ENCODE peak calls at places on chromosome X, in seven cellular contexts. One of them, this sample, is unnamed.

GRCh38 chrX:52217494-52218160 is 32.9 kb downstream of the MAGED4 start:
- DNase-seq in GM12864: no peak
- DNase-seq in HCT116: no peak
- DNase-seq in tibial nerve: no peak
- DNase-seq in fibroblast of lung: no peak
- DNase-seq in A549: no peak
- DNase-seq in PC-9: no peak
- DNase-seq in this sample: no peak

GRCh38 chrX:10110984-10111363 is 45.8 kb upstream of the CLCN4 start:
- DNase-seq in GM12864: peak; percentile 71
- DNase-seq in HCT116: no peak
- DNase-seq in tibial nerve: no peak
- DNase-seq in fibroblast of lung: no peak
- DNase-seq in A549: no peak
- DNase-seq in PC-9: no peak
- DNase-seq in this sample: peak; percentile 83

GRCh38 chrX:8845060-8845459 is 43.9 kb upstream of the FAM9A start:
- DNase-seq in GM12864: no peak
- DNase-seq in HCT116: no peak
- DNase-seq in tibial nerve: no peak
- DNase-seq in fibroblast of lung: peak; percentile 83
- DNase-seq in A549: peak; percentile 62
- DNase-seq in PC-9: peak; percentile 57
- DNase-seq in this sample: no peak

GRCh38 chrX:80022363-80023031 is 7.9 kb downstream of the TBX22 start:
- DNase-seq in GM12864: no peak
- DNase-seq in HCT116: no peak
- DNase-seq in tibial nerve: no peak
- DNase-seq in fibroblast of lung: no peak
- DNase-seq in A549: no peak
- DNase-seq in PC-9: no peak
- DNase-seq in this sample: no peak

GRCh38 chrX:69010339-69010738 is 154.9 kb downstream of the PJA1 start:
- DNase-seq in GM12864: no peak
- DNase-seq in HCT116: no peak
- DNase-seq in tibial nerve: no peak
- DNase-seq in fibroblast of lung: no peak
- DNase-seq in A549: no peak
- DNase-seq in PC-9: no peak
- DNase-seq in this sample: no peak

GRCh38 chrX:19659929-19660328 is 144.6 kb upstream of the MAP3K15 start:
- DNase-seq in GM12864: no peak
- DNase-seq in HCT116: no peak
- DNase-seq in tibial nerve: no peak
- DNase-seq in fibroblast of lung: no peak
- DNase-seq in A549: no peak
- DNase-seq in PC-9: no peak
- DNase-seq in this sample: no peak

GRCh38 chrX:86604620-86605019 is 456.4 kb downstream of the DACH2 start:
- DNase-seq in GM12864: no peak
- DNase-seq in HCT116: no peak
- DNase-seq in tibial nerve: no peak
- DNase-seq in fibroblast of lung: peak; percentile 29
- DNase-seq in A549: no peak
- DNase-seq in PC-9: no peak
- DNase-seq in this sample: peak; percentile 0

GRCh38 chrX:148133099-148133725 is 152.1 kb downstream of the FMR1NB start:
- DNase-seq in GM12864: no peak
- DNase-seq in HCT116: no peak
- DNase-seq in tibial nerve: no peak
- DNase-seq in fibroblast of lung: peak; percentile 0
- DNase-seq in A549: no peak
- DNase-seq in PC-9: no peak
- DNase-seq in this sample: peak; percentile 0

GRCh38 chrX:29229802-29230201 is 642.6 kb downstream of the IL1RAPL1 start:
- DNase-seq in GM12864: no peak
- DNase-seq in HCT116: no peak
- DNase-seq in tibial nerve: no peak
- DNase-seq in fibroblast of lung: no peak
- DNase-seq in A549: no peak
- DNase-seq in PC-9: no peak
- DNase-seq in this sample: no peak

GRCh38 chrX:118502121-118502794 is 6.6 kb downstream of the DOCK11 start:
- DNase-seq in GM12864: no peak
- DNase-seq in HCT116: no peak
- DNase-seq in tibial nerve: no peak
- DNase-seq in fibroblast of lung: no peak
- DNase-seq in A549: no peak
- DNase-seq in PC-9: no peak
- DNase-seq in this sample: no peak

GRCh38 chrX:63761639-63762038 is 23.4 kb downstream of the ARHGEF9 start:
- DNase-seq in GM12864: no peak
- DNase-seq in HCT116: no peak
- DNase-seq in tibial nerve: no peak
- DNase-seq in fibroblast of lung: no peak
- DNase-seq in A549: no peak
- DNase-seq in PC-9: no peak
- DNase-seq in this sample: peak; percentile 61

GRCh38 chrX:148995661-148996060 is 495.2 kb downstream of the AFF2 start:
- DNase-seq in GM12864: no peak
- DNase-seq in HCT116: no peak
- DNase-seq in tibial nerve: no peak
- DNase-seq in fibroblast of lung: no peak
- DNase-seq in A549: no peak
- DNase-seq in PC-9: no peak
- DNase-seq in this sample: peak; percentile 1

GRCh38 chrX:6694977-6695376 is 160.1 kb upstream of the VCX3A start:
- DNase-seq in GM12864: no peak
- DNase-seq in HCT116: no peak
- DNase-seq in tibial nerve: no peak
- DNase-seq in fibroblast of lung: no peak
- DNase-seq in A549: no peak
- DNase-seq in PC-9: no peak
- DNase-seq in this sample: peak; percentile 22

GRCh38 chrX:40448793-40449192 is 132.0 kb upstream of the ATP6AP2 start:
- DNase-seq in GM12864: no peak
- DNase-seq in HCT116: no peak
- DNase-seq in tibial nerve: no peak
- DNase-seq in fibroblast of lung: no peak
- DNase-seq in A549: no peak
- DNase-seq in PC-9: no peak
- DNase-seq in this sample: no peak

GRCh38 chrX:97320305-97320704 is 436.6 kb downstream of the RPA4 start:
- DNase-seq in GM12864: no peak
- DNase-seq in HCT116: no peak
- DNase-seq in tibial nerve: no peak
- DNase-seq in fibroblast of lung: no peak
- DNase-seq in A549: no peak
- DNase-seq in PC-9: no peak
- DNase-seq in this sample: no peak

GRCh38 chrX:46208225-46208854 is 336.9 kb downstream of the ZNF674 start:
- DNase-seq in GM12864: peak; percentile 1
- DNase-seq in HCT116: no peak
- DNase-seq in tibial nerve: no peak
- DNase-seq in fibroblast of lung: peak; percentile 3
- DNase-seq in A549: no peak
- DNase-seq in PC-9: peak; percentile 83
- DNase-seq in this sample: peak; percentile 51

GRCh38 chrX:153781428-153782047 is 697 bp downstream of the SRPK3 start:
- DNase-seq in GM12864: no peak
- DNase-seq in HCT116: no peak
- DNase-seq in tibial nerve: no peak
- DNase-seq in fibroblast of lung: no peak
- DNase-seq in A549: no peak
- DNase-seq in PC-9: no peak
- DNase-seq in this sample: no peak

GRCh38 chrX:7139202-7140081 is 8.1 kb upstream of the STS start:
- DNase-seq in GM12864: no peak
- DNase-seq in HCT116: no peak
- DNase-seq in tibial nerve: no peak
- DNase-seq in fibroblast of lung: peak; percentile 76
- DNase-seq in A549: no peak
- DNase-seq in PC-9: no peak
- DNase-seq in this sample: no peak

GRCh38 chrX:47574609-47575325 is 7.5 kb upstream of the TIMP1 start:
- DNase-seq in GM12864: no peak
- DNase-seq in HCT116: no peak
- DNase-seq in tibial nerve: no peak
- DNase-seq in fibroblast of lung: no peak
- DNase-seq in A549: no peak
- DNase-seq in PC-9: no peak
- DNase-seq in this sample: no peak

GRCh38 chrX:47723689-47724088 is 64.7 kb upstream of the UXT start:
- DNase-seq in GM12864: no peak
- DNase-seq in HCT116: no peak
- DNase-seq in tibial nerve: no peak
- DNase-seq in fibroblast of lung: no peak
- DNase-seq in A549: no peak
- DNase-seq in PC-9: no peak
- DNase-seq in this sample: peak; percentile 2

GRCh38 chrX:154369453-154370299 is 4.8 kb downstream of the FLNA start:
- DNase-seq in GM12864: no peak
- DNase-seq in HCT116: peak; percentile 63
- DNase-seq in tibial nerve: peak; percentile 61
- DNase-seq in fibroblast of lung: peak; percentile 98
- DNase-seq in A549: peak; percentile 55
- DNase-seq in PC-9: peak; percentile 75
- DNase-seq in this sample: peak; percentile 76

GRCh38 chrX:13834316-13834715 is 17.4 kb upstream of the GPM6B start:
- DNase-seq in GM12864: no peak
- DNase-seq in HCT116: no peak
- DNase-seq in tibial nerve: no peak
- DNase-seq in fibroblast of lung: no peak
- DNase-seq in A549: no peak
- DNase-seq in PC-9: no peak
- DNase-seq in this sample: no peak

GRCh38 chrX:48983081-48983480 is 11.4 kb upstream of the KCND1 start:
- DNase-seq in GM12864: no peak
- DNase-seq in HCT116: no peak
- DNase-seq in tibial nerve: no peak
- DNase-seq in fibroblast of lung: no peak
- DNase-seq in A549: no peak
- DNase-seq in PC-9: no peak
- DNase-seq in this sample: no peak

DNA sequence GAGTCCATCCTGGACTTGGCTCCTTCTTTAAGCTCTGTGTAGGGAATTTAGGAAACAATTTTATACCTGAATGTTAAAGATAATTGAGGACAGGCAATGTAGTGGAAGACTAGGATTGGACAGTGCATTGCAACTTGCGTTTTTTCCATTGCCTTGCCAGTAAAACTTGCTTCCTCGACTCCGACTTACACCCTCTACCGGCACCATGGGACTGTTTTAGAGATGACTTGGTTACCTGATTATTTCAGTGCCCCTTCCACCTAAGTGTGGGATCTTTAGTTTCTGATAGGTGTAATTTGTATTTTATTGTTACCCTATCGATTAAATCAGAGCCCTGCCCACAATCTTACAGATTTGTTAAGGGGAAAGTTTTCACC is 1.2 kb downstream of the PRPS1 start:
- DNase-seq in GM12864: no peak
- DNase-seq in HCT116: no peak
- DNase-seq in tibial nerve: peak; percentile 5
- DNase-seq in fibroblast of lung: peak; percentile 38
- DNase-seq in A549: peak; percentile 51
- DNase-seq in PC-9: no peak
- DNase-seq in this sample: peak; percentile 19
- TF ChIP-seq CTCF in GM12864: no peak
- TF ChIP-seq CTCF in HCT116: no peak
- TF ChIP-seq CTCF in tibial nerve: no peak
- TF ChIP-seq CTCF in fibroblast of lung: peak; percentile 46
- TF ChIP-seq CTCF in A549: peak; percentile 32
- TF ChIP-seq CTCF in PC-9: no peak
- TF ChIP-seq CTCF in this sample: no peak

GRCh38 chrX:53440631-53441517 is 6.7 kb upstream of the HSD17B10 start:
- DNase-seq in GM12864: no peak
- DNase-seq in HCT116: no peak
- DNase-seq in tibial nerve: peak; percentile 60
- DNase-seq in fibroblast of lung: peak; percentile 73
- DNase-seq in A549: peak; percentile 37
- DNase-seq in PC-9: peak; percentile 40
- DNase-seq in this sample: no peak
- H3K4me3 ChIP-seq in GM12864: peak overlapping the region; percentile 18
- H3K4me3 ChIP-seq in HCT116: peak overlapping the region; percentile 51
- H3K4me3 ChIP-seq in tibial nerve: peak overlapping the region; percentile 36
- H3K4me3 ChIP-seq in fibroblast of lung: peak overlapping the region; percentile 50
- H3K4me3 ChIP-seq in A549: peak overlapping the region; percentile 46
- H3K4me3 ChIP-seq in PC-9: peak overlapping the region; percentile 52
- H3K4me3 ChIP-seq in this sample: peak overlapping the region; percentile 44

DNA sequence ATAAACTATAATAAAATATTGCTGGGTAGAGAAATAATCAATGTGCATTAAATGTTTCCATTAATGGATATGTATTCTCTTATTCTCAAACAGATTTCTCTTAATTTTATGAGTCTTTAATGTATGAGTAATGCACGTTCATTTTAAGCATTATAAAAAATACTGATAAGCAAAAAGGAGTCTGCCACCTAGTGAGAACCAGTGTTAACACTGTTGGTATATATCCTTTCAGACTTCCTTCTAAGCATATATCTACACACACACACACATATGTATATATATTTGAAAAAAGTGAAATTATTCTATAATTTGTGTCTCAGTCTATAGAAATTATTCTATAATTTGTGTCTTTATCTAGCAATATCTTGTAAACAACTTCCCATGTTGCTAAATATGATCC is 49.9 kb upstream of the MTMR1 start:
- DNase-seq in GM12864: no peak
- DNase-seq in HCT116: no peak
- DNase-seq in tibial nerve: no peak
- DNase-seq in fibroblast of lung: peak; percentile 32
- DNase-seq in A549: no peak
- DNase-seq in PC-9: peak; percentile 40
- DNase-seq in this sample: no peak
- TF ChIP-seq CTCF in GM12864: no peak
- TF ChIP-seq CTCF in HCT116: peak; percentile 8
- TF ChIP-seq CTCF in tibial nerve: no peak
- TF ChIP-seq CTCF in fibroblast of lung: peak; percentile 11
- TF ChIP-seq CTCF in A549: peak; percentile 31
- TF ChIP-seq CTCF in PC-9: peak; percentile 45
- TF ChIP-seq CTCF in this sample: no peak

DNA sequence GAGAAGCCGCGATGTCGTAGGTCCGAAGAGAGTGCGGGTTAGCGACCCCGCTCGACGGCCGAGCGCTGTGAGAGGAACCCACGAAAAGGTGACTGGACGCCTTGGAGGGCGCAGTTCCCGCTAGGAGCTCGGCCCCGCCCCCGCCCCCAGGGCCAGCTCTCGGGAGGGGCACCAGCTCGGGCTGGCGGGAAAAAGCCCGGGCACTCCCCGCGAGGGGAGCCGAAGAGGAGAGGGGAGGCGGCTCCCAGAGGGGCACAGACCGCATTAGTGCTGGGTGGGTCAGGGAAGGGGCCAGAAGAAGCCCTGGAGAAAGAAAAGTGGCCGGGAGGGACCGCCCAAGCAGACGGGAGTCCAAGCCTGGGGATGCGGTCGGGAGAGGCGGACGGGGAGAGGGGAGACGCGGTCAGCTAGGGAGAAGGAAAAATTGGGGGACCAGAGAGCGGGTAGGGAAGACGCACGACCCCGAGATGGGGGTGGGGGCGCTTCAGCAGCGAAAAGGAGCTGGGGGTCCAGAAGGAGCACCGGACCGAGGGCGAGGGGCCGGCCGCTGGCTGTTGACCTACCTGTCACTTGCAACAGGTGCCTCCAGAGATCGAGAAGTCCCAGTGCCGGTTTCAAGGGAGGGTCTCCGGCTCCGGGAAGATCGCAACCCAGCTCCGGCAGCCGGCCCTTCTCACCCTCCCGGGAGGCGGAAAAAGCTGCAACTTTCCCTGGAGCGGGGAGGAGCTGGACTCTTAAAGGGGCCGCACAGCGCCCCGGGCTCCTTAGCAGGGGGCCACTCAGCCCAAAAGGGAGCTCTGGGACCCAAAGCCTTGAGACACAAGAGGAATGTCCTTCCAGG is at the start of gene SYTL4:
- DNase-seq in GM12864: no peak
- DNase-seq in HCT116: peak; percentile 7
- DNase-seq in tibial nerve: no peak
- DNase-seq in fibroblast of lung: no peak
- DNase-seq in A549: peak; percentile 49
- DNase-seq in PC-9: no peak
- DNase-seq in this sample: no peak
- H3K4me3 ChIP-seq in GM12864: no peak within 1 kb of the TSS
- H3K4me3 ChIP-seq in HCT116: peak within 1 kb of the TSS; percentile 66
- H3K4me3 ChIP-seq in tibial nerve: peak within 1 kb of the TSS; percentile 53
- H3K4me3 ChIP-seq in fibroblast of lung: peak within 1 kb of the TSS; percentile 73
- H3K4me3 ChIP-seq in A549: peak within 1 kb of the TSS; percentile 93
- H3K4me3 ChIP-seq in PC-9: peak within 1 kb of the TSS; percentile 77
- H3K4me3 ChIP-seq in this sample: no peak within 1 kb of the TSS